ENCODE peak calls at places on chromosomes 16 and 17, in ten cellular contexts. T, K, X, E, I, L, B, J, Y and Q are unnamed samples.

GRCh38 chr16:88363239-88363891 is 19.4 kb upstream of the ZNF469 start:
- DNase-seq in B (no peak), L (no peak), T (no peak), I (no peak), J (no peak), E (no peak), K (no peak), Y (peak; percentile 5), X (no peak), Q (no peak)

GRCh38 chr17:41588126-41588810 is 1.6 kb upstream of the KRT14 start:
- DNase-seq in L (no peak), T (no peak), Y (no peak), X (no peak), I (no peak), J (no peak), B (no peak), E (no peak), K (no peak), Q (no peak)

GRCh38 chr17:39538875-39539274 is 68.8 kb downstream of the NEUROD2 start:
- DNase-seq in Y (no peak), E (no peak), I (no peak), L (no peak), J (no peak), B (no peak), K (no peak), T (no peak), X (no peak), Q (no peak)

GRCh38 chr16:85975421-85976100 is 76.6 kb downstream of the IRF8 start:
- DNase-seq in J (no peak), K (no peak), X (no peak), B (no peak), Y (no peak), T (no peak), I (no peak), E (no peak), L (no peak), Q (no peak)

GRCh38 chr17:78379134-78379497 is 667 bp downstream of the PGS1 start:
- DNase-seq in J (no peak), X (no peak), B (no peak), K (no peak), L (no peak), Y (no peak), I (peak; percentile 20), E (no peak), T (no peak), Q (no peak)

GRCh38 chr16:64381979-64382378 is 739.9 kb downstream of the CDH11 start:
- DNase-seq in Y (no peak), E (no peak), J (no peak), I (no peak), X (no peak), B (no peak), L (no peak), T (no peak), K (no peak), Q (no peak)

GRCh38 chr17:57988301-57989010 is 402 bp upstream of the VEZF1 start:
- DNase-seq in T (peak; percentile 79), I (peak; percentile 46), X (peak; percentile 85), L (peak; percentile 79), B (peak; percentile 73), E (peak; percentile 95), K (peak; percentile 76), J (peak; percentile 89), Y (peak; percentile 82), Q (peak; percentile 93)

GRCh38 chr16:83717814-83718213 is 90.0 kb upstream of the HSBP1 start:
- DNase-seq in Y (no peak), X (no peak), L (no peak), E (peak; percentile 34), I (no peak), T (no peak), J (no peak), B (peak; percentile 8), K (no peak), Q (no peak)

GRCh38 chr16:81885976-81886586 is 107.0 kb downstream of the PLCG2 start:
- DNase-seq in Y (peak; percentile 57), B (no peak), T (peak; percentile 33), K (peak; percentile 21), J (no peak), X (no peak), I (peak; percentile 26), E (peak; percentile 61), L (peak; percentile 23), Q (no peak)

GRCh38 chr17:50035421-50035879 is 20.5 kb upstream of the ITGA3 start:
- DNase-seq in I (no peak), L (no peak), X (no peak), Y (no peak), K (no peak), B (no peak), E (no peak), T (no peak), J (peak; percentile 48), Q (no peak)

GRCh38 chr17:82791532-82791931 is 39.7 kb downstream of the TBCD start:
- DNase-seq in J (no peak), L (no peak), I (no peak), T (no peak), E (peak; percentile 56), K (no peak), B (no peak), Y (no peak), X (no peak), Q (no peak)

GRCh38 chr16:49431040-49431439 is 57.4 kb downstream of the C16orf78 start:
- DNase-seq in B (no peak), K (no peak), T (peak; percentile 6), Y (no peak), L (no peak), E (no peak), I (no peak), X (no peak), J (no peak), Q (no peak)

GRCh38 chr17:32875904-32876413 is 965 bp downstream of the MYO1D start:
- DNase-seq in L (no peak), J (no peak), E (no peak), B (no peak), Y (no peak), K (no peak), X (no peak), T (no peak), I (no peak), Q (no peak)

GRCh38 chr17:49604314-49604869 is 28.7 kb downstream of the NXPH3 start:
- DNase-seq in L (no peak), T (no peak), E (no peak), Y (no peak), I (no peak), K (no peak), X (no peak), B (no peak), J (no peak), Q (no peak)

GRCh38 chr17:39045948-39046679 is 78.9 kb upstream of the FBXO47 start:
- DNase-seq in J (no peak), L (peak; percentile 33), E (no peak), B (no peak), K (no peak), T (no peak), I (no peak), Y (no peak), X (no peak), Q (no peak)

GRCh38 chr17:82288602-82288927 is 15.1 kb upstream of the CSNK1D start:
- DNase-seq in Y (no peak), X (no peak), T (no peak), L (no peak), B (no peak), E (no peak), K (no peak), J (no peak), I (no peak), Q (no peak)

GRCh38 chr17:59406808-59407381 is 75.4 kb downstream of the YPEL2 start:
- DNase-seq in E (peak; percentile 71), Y (peak; percentile 45), B (no peak), I (no peak), T (no peak), K (no peak), X (no peak), J (no peak), L (peak; percentile 71), Q (no peak)

GRCh38 chr17:48954300-48954755 is 9.7 kb upstream of the SNF8 start:
- DNase-seq in B (no peak), L (peak; percentile 59), Y (peak; percentile 39), E (peak; percentile 79), I (no peak), K (peak; percentile 10), X (no peak), J (no peak), T (no peak), Q (no peak)

GRCh38 chr17:61411114-61411943 is 11.7 kb downstream of the TBX2 start:
- DNase-seq in E (no peak), I (peak; percentile 52), Y (no peak), J (peak; percentile 82), K (peak; percentile 47), T (no peak), L (peak; percentile 85), B (no peak), X (no peak), Q (peak; percentile 90)

GRCh38 chr16:57617604-57618111 is 10.8 kb upstream of the ADGRG1 start:
- DNase-seq in L (peak; percentile 5), X (no peak), Y (no peak), E (no peak), T (peak; percentile 11), I (no peak), K (no peak), B (no peak), J (no peak), Q (peak; percentile 60)

GRCh38 chr17:40121191-40121885 is 433 bp upstream of the MSL1 start:
- DNase-seq in J (peak; percentile 71), K (peak; percentile 36), T (no peak), E (no peak), Y (peak; percentile 37), I (no peak), B (peak; percentile 57), L (peak; percentile 74), X (peak; percentile 69), Q (no peak)

GRCh38 chr17:57868007-57868774 is 18.3 kb upstream of the MRPS23 start:
- DNase-seq in Y (peak; percentile 83), L (peak; percentile 83), K (peak; percentile 48), T (peak; percentile 63), B (no peak), I (no peak), X (no peak), J (peak; percentile 89), E (peak; percentile 98), Q (peak; percentile 89)

GRCh38 chr16:47317465-47318240 is 143.2 kb downstream of the ITFG1 start:
- DNase-seq in I (no peak), Y (no peak), T (no peak), E (no peak), X (no peak), K (no peak), J (no peak), L (no peak), B (no peak), Q (no peak)

GRCh38 chr17:21463779-21464407 is 87.7 kb downstream of the KCNJ12 start:
- DNase-seq in I (no peak), T (no peak), L (no peak), K (no peak), J (no peak), Y (no peak), B (no peak), E (no peak), X (no peak), Q (peak; percentile 51)

GRCh38 chr16:50079741-50080140 is 14.0 kb downstream of the HEATR3 start:
- DNase-seq in L (no peak), K (no peak), X (no peak), J (no peak), E (no peak), T (no peak), Y (no peak), B (no peak), I (no peak), Q (no peak)

GRCh38 chr17:13508916-13509315 is 92.8 kb downstream of the HS3ST3A1 start:
- DNase-seq in E (no peak), I (no peak), K (no peak), Y (peak; percentile 37), T (no peak), B (no peak), J (no peak), X (no peak), L (no peak), Q (no peak)

GRCh38 chr16:81018496-81018895 is 11.5 kb downstream of the CENPN start:
- DNase-seq in K (no peak), J (no peak), T (no peak), E (no peak), X (peak; percentile 74), B (peak; percentile 55), I (no peak), Y (no peak), L (no peak), Q (no peak)

GRCh38 chr17:17542906-17543635 is 46.9 kb upstream of the RASD1 start:
- DNase-seq in B (no peak), X (no peak), J (no peak), E (no peak), Y (no peak), K (no peak), L (no peak), I (no peak), T (no peak), Q (peak; percentile 49)